ENCODE peak calls at places on chromosomes 4 and X, in five cellular contexts. Y is fibroblast of mammary gland, G is Calu3, O is cardiac fibroblast, I is sigmoid colon. D is an unnamed sample.

GRCh38 chrX:129992181-129992580 is 9.7 kb downstream of the BCORL1 start:
- DNase-seq in O (no peak), Y (no peak), I (no peak), G (no peak), D (no peak)

GRCh38 chr4:120520761-120521160 is 401.8 kb downstream of the PRDM5 start:
- DNase-seq in G (peak), Y (no peak), O (no peak), I (no peak), D (no peak)

GRCh38 chrX:11641368-11641767 is 24.4 kb downstream of the ARHGAP6 start:
- DNase-seq in Y (peak), G (no peak), I (no peak), O (peak), D (no peak)

GRCh38 chr4:81162752-81163458 is 52.1 kb downstream of the PRKG2 start:
- DNase-seq in O (no peak), Y (no peak), I (no peak), G (no peak), D (no peak)

GRCh38 chrX:7059214-7059838 is 88.2 kb upstream of the STS start:
- DNase-seq in Y (no peak), O (no peak), I (no peak), G (no peak), D (no peak)

GRCh38 chr4:129218355-129218754 is 122.4 kb downstream of the C4orf33 start:
- DNase-seq in Y (peak), G (peak), I (no peak), O (peak), D (no peak)

GRCh38 chr4:185671041-185671440 is 135.7 kb upstream of the PDLIM3 start:
- DNase-seq in O (no peak), Y (no peak), G (no peak), I (no peak), D (no peak)

GRCh38 chrX:102154900-102155805 is 624 bp downstream of the BEX5 start:
- DNase-seq in I (no peak), Y (no peak), G (peak), O (no peak), D (no peak)

GRCh38 chr4:139279723-139280620 is at the start of gene MGARP:
- DNase-seq in G (peak), Y (peak), I (no peak), O (peak), D (peak)

GRCh38 chr4:3330682-3331081 is 37.9 kb downstream of the RGS12 start:
- DNase-seq in G (no peak), Y (no peak), I (no peak), O (no peak), D (no peak)

GRCh38 chr4:109795059-109795458 is 6.7 kb downstream of the CFI start:
- DNase-seq in Y (no peak), I (no peak), G (no peak), O (no peak), D (no peak)

GRCh38 chr4:23333946-23334878 is 555.6 kb downstream of the PPARGC1A start:
- DNase-seq in Y (peak), G (peak), I (no peak), O (peak), D (no peak)

GRCh38 chr4:162104459-162105124 is 59.2 kb downstream of the FSTL5 start:
- DNase-seq in O (no peak), G (no peak), I (no peak), Y (no peak), D (no peak)

DNA sequence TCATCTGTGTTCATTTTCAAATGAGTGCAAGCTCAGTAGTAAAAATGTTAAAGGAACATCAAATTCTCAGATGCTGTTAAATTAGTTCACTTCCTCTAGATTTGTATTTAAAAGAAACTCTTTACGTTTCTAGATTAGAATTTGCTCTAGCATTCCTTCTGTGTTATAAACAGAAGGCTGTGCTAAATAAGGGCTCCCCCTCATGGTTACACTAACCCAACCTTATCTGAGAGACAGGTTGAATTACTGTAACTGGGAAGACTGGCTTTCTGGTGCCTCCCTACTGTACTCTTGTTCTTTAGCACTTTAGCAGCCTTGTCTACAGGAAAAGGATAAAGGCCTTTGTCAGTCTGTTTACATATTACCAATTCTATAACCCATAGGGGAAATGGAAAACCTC is 56.8 kb downstream of the RXFP1 start:
- DNase-seq in G (peak), Y (peak), I (no peak), O (peak), D (no peak)
- TF ChIP-seq CTCF in G (no peak), Y (peak), I (no peak), O (peak), D (peak)

GRCh38 chr4:158410272-158410671 is 111.4 kb upstream of the RXFP1 start:
- DNase-seq in Y (peak), I (no peak), O (peak), G (no peak), D (no peak)
- TF ChIP-seq CTCF in Y (peak), I (no peak), O (peak), G (no peak), D (no peak)

DNA sequence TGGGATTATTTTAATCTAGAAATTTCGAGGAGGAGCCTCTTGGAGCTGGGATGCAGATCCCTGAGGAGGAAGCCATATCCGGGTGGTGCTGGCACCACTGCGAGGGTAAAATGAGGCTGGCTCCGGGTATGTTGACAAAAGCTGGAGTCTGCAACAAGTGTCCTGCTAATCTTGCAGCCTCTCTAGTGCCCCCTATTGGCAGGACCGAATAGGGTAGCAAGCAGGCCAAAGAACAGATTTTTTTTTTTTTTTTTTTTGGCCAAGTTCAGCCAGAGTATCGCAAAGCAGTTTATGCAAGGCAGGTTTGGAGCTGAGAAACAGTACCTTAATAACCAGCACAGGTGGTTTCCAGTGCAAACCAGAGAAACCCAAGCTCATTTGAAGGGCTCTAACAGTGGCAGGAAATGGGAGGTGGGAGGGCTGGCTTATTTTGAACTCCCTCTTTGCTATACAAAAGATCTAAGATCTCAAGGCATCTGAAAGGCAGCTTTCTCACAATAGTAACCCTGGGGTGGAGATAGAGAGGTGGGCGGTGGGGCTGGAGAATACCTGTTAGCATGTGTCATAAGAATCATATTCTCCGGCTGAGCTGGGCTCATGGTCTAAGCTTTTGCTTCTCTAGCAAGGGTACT is 38.2 kb upstream of the OCIAD2 start:
- DNase-seq in O (no peak), I (no peak), G (peak), Y (no peak), D (no peak)
- TF ChIP-seq CTCF in O (peak), I (no peak), G (peak), Y (peak), D (peak)

DNA sequence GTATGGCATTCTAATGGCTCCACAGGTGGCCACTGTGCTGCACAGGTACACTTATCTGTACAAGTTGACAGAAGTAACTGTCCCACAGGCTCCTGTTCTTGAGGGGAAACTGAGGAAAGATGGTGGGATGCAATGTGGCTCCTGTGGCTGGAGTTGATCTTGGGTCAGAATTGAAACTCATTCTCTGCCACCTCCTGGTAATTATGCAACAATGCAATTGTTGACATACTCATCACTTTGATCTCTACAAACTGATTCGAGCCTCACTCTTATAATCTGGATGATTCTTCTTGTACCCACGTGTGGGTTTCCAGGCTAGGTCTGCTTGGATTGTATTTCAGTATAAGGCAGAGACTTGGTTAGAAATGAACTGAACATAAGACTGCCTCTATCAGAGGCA is 148.8 kb downstream of the CCNG2 start:
- DNase-seq in I (no peak), G (no peak), O (no peak), Y (no peak), D (no peak)
- TF ChIP-seq CTCF in I (no peak), G (no peak), O (no peak), Y (no peak), D (no peak)

GRCh38 chr4:13248621-13249298 is 235.4 kb downstream of the RAB28 start:
- DNase-seq in G (no peak), O (peak), Y (peak), I (no peak), D (no peak)
- TF ChIP-seq CTCF in G (no peak), O (peak), Y (peak), I (no peak), D (peak)

DNA sequence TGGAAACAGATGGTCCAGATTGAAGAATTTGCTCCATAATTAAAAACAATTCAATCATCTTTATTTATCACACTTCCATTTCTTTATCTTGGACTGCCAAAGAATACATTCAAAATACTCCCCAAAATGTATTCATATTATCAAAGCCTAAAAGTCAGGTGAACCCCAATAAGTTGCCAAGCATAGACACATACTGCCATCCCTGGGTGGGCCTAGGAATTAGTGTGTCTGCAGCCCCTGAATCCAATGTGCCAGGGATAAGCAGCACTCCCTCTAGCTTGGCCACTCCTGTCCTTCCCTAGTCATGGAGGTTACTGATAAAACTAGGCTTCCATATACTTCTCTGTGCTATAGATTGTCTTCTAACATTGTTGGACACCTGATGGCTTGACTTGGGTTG is 199.9 kb downstream of the TENM3 start:
- DNase-seq in I (no peak), G (no peak), O (no peak), Y (no peak), D (no peak)
- TF ChIP-seq CTCF in I (no peak), G (no peak), O (no peak), Y (peak), D (no peak)